ENCODE peak calls at places on chromosomes 2 and 18, in ten cellular contexts. One of them, this sample, is unnamed.

GRCh38 chr2:106833248-106833647 is 52.7 kb downstream of the ST6GAL2 start:
- DNase-seq in GM23338: no peak
- DNase-seq in HCT116: no peak
- DNase-seq in K562: no peak
- DNase-seq in sigmoid colon: no peak
- DNase-seq in endothelial cell of umbilical vein: no peak
- DNase-seq in vagina: no peak
- DNase-seq in transverse colon: no peak
- DNase-seq in SK-N-MC: no peak
- DNase-seq in stomach: no peak
- DNase-seq in this sample: no peak

GRCh38 chr18:57741273-57741672 is 61.8 kb downstream of the ATP8B1 start:
- DNase-seq in vagina: no peak
- DNase-seq in sigmoid colon: no peak
- DNase-seq in endothelial cell of umbilical vein: no peak
- DNase-seq in SK-N-MC: no peak
- DNase-seq in stomach: no peak
- DNase-seq in GM23338: no peak
- DNase-seq in K562: no peak
- DNase-seq in transverse colon: no peak
- DNase-seq in HCT116: no peak
- DNase-seq in this sample: no peak

GRCh38 chr2:138177693-138178092 is 213.4 kb downstream of the HNMT start:
- DNase-seq in endothelial cell of umbilical vein: no peak
- DNase-seq in vagina: no peak
- DNase-seq in HCT116: no peak
- DNase-seq in GM23338: no peak
- DNase-seq in K562: no peak
- DNase-seq in SK-N-MC: no peak
- DNase-seq in sigmoid colon: no peak
- DNase-seq in stomach: no peak
- DNase-seq in transverse colon: no peak
- DNase-seq in this sample: no peak

GRCh38 chr2:37656512-37657423 is 14.7 kb downstream of the CDC42EP3 start:
- DNase-seq in SK-N-MC: no peak
- DNase-seq in sigmoid colon: no peak
- DNase-seq in GM23338: peak; percentile 90
- DNase-seq in K562: no peak
- DNase-seq in vagina: no peak
- DNase-seq in stomach: no peak
- DNase-seq in transverse colon: no peak
- DNase-seq in HCT116: no peak
- DNase-seq in endothelial cell of umbilical vein: peak; percentile 87
- DNase-seq in this sample: no peak

GRCh38 chr18:51751901-51752300 is 554.4 kb upstream of the MEX3C start:
- DNase-seq in GM23338: no peak
- DNase-seq in transverse colon: no peak
- DNase-seq in sigmoid colon: no peak
- DNase-seq in SK-N-MC: no peak
- DNase-seq in vagina: no peak
- DNase-seq in endothelial cell of umbilical vein: no peak
- DNase-seq in K562: no peak
- DNase-seq in stomach: no peak
- DNase-seq in HCT116: no peak
- DNase-seq in this sample: no peak

GRCh38 chr2:186130678-186131511 is 355.2 kb upstream of the ZC3H15 start:
- DNase-seq in K562: no peak
- DNase-seq in HCT116: no peak
- DNase-seq in sigmoid colon: no peak
- DNase-seq in stomach: no peak
- DNase-seq in transverse colon: no peak
- DNase-seq in vagina: no peak
- DNase-seq in GM23338: peak; percentile 36
- DNase-seq in SK-N-MC: no peak
- DNase-seq in endothelial cell of umbilical vein: no peak
- DNase-seq in this sample: no peak

GRCh38 chr2:238116298-238117198 is 16.4 kb downstream of the ESPNL start:
- DNase-seq in HCT116: no peak
- DNase-seq in transverse colon: no peak
- DNase-seq in endothelial cell of umbilical vein: no peak
- DNase-seq in SK-N-MC: no peak
- DNase-seq in sigmoid colon: no peak
- DNase-seq in GM23338: no peak
- DNase-seq in vagina: no peak
- DNase-seq in stomach: no peak
- DNase-seq in K562: no peak
- DNase-seq in this sample: no peak

GRCh38 chr2:233007270-233007669 is 5.8 kb downstream of the NGEF start:
- DNase-seq in sigmoid colon: no peak
- DNase-seq in SK-N-MC: no peak
- DNase-seq in HCT116: no peak
- DNase-seq in vagina: no peak
- DNase-seq in GM23338: no peak
- DNase-seq in stomach: no peak
- DNase-seq in endothelial cell of umbilical vein: no peak
- DNase-seq in transverse colon: no peak
- DNase-seq in K562: no peak
- DNase-seq in this sample: no peak

GRCh38 chr2:128016620-128017019 is 11.2 kb downstream of the SAP130 start:
- DNase-seq in transverse colon: no peak
- DNase-seq in SK-N-MC: no peak
- DNase-seq in sigmoid colon: no peak
- DNase-seq in endothelial cell of umbilical vein: no peak
- DNase-seq in GM23338: no peak
- DNase-seq in stomach: no peak
- DNase-seq in vagina: no peak
- DNase-seq in HCT116: no peak
- DNase-seq in K562: no peak
- DNase-seq in this sample: no peak

GRCh38 chr2:186460465-186460864 is 25.6 kb upstream of the ZC3H15 start:
- DNase-seq in GM23338: peak; percentile 53
- DNase-seq in transverse colon: no peak
- DNase-seq in HCT116: no peak
- DNase-seq in stomach: no peak
- DNase-seq in sigmoid colon: no peak
- DNase-seq in SK-N-MC: no peak
- DNase-seq in endothelial cell of umbilical vein: peak; percentile 39
- DNase-seq in K562: no peak
- DNase-seq in vagina: no peak
- DNase-seq in this sample: no peak

GRCh38 chr2:224195954-224196571 is 157.0 kb upstream of the SERPINE2 start:
- DNase-seq in vagina: no peak
- DNase-seq in stomach: no peak
- DNase-seq in GM23338: no peak
- DNase-seq in endothelial cell of umbilical vein: no peak
- DNase-seq in K562: peak; percentile 10
- DNase-seq in sigmoid colon: peak; percentile 67
- DNase-seq in transverse colon: no peak
- DNase-seq in SK-N-MC: no peak
- DNase-seq in HCT116: no peak
- DNase-seq in this sample: no peak

GRCh38 chr18:10070581-10071000 is 156.8 kb downstream of the VAPA start:
- DNase-seq in SK-N-MC: no peak
- DNase-seq in GM23338: no peak
- DNase-seq in vagina: no peak
- DNase-seq in transverse colon: no peak
- DNase-seq in sigmoid colon: no peak
- DNase-seq in endothelial cell of umbilical vein: no peak
- DNase-seq in HCT116: no peak
- DNase-seq in K562: no peak
- DNase-seq in stomach: no peak
- DNase-seq in this sample: no peak

GRCh38 chr2:223262946-223263345 is 211.0 kb downstream of the KCNE4 start:
- DNase-seq in GM23338: peak; percentile 7
- DNase-seq in SK-N-MC: no peak
- DNase-seq in stomach: no peak
- DNase-seq in HCT116: peak; percentile 69
- DNase-seq in sigmoid colon: no peak
- DNase-seq in transverse colon: no peak
- DNase-seq in vagina: no peak
- DNase-seq in K562: no peak
- DNase-seq in endothelial cell of umbilical vein: no peak
- DNase-seq in this sample: no peak

GRCh38 chr2:26876260-26876659 is 28.3 kb downstream of the DPYSL5 start:
- DNase-seq in GM23338: no peak
- DNase-seq in stomach: no peak
- DNase-seq in K562: no peak
- DNase-seq in HCT116: no peak
- DNase-seq in SK-N-MC: no peak
- DNase-seq in sigmoid colon: no peak
- DNase-seq in vagina: no peak
- DNase-seq in endothelial cell of umbilical vein: no peak
- DNase-seq in transverse colon: no peak
- DNase-seq in this sample: no peak

GRCh38 chr2:17573085-17573805 is 32.7 kb downstream of the VSNL1 start:
- DNase-seq in vagina: no peak
- DNase-seq in SK-N-MC: no peak
- DNase-seq in transverse colon: no peak
- DNase-seq in K562: no peak
- DNase-seq in sigmoid colon: no peak
- DNase-seq in stomach: no peak
- DNase-seq in HCT116: no peak
- DNase-seq in GM23338: peak; percentile 43
- DNase-seq in endothelial cell of umbilical vein: no peak
- DNase-seq in this sample: no peak

GRCh38 chr2:96663177-96663576 is 20.6 kb downstream of the FER1L5 start:
- DNase-seq in HCT116: no peak
- DNase-seq in transverse colon: no peak
- DNase-seq in endothelial cell of umbilical vein: no peak
- DNase-seq in SK-N-MC: no peak
- DNase-seq in stomach: peak; percentile 46
- DNase-seq in sigmoid colon: no peak
- DNase-seq in vagina: no peak
- DNase-seq in K562: no peak
- DNase-seq in GM23338: no peak
- DNase-seq in this sample: no peak

GRCh38 chr2:96662360-96662759 is 19.8 kb downstream of the FER1L5 start:
- DNase-seq in K562: no peak
- DNase-seq in GM23338: no peak
- DNase-seq in sigmoid colon: no peak
- DNase-seq in vagina: no peak
- DNase-seq in stomach: no peak
- DNase-seq in transverse colon: no peak
- DNase-seq in SK-N-MC: no peak
- DNase-seq in endothelial cell of umbilical vein: no peak
- DNase-seq in HCT116: no peak
- DNase-seq in this sample: no peak

GRCh38 chr2:96663829-96664228 is 21.3 kb downstream of the FER1L5 start:
- DNase-seq in sigmoid colon: no peak
- DNase-seq in vagina: no peak
- DNase-seq in transverse colon: no peak
- DNase-seq in K562: no peak
- DNase-seq in endothelial cell of umbilical vein: no peak
- DNase-seq in stomach: peak; percentile 34
- DNase-seq in SK-N-MC: no peak
- DNase-seq in HCT116: no peak
- DNase-seq in GM23338: no peak
- DNase-seq in this sample: no peak

GRCh38 chr2:96664366-96664765 is 21.8 kb downstream of the FER1L5 start:
- DNase-seq in endothelial cell of umbilical vein: no peak
- DNase-seq in SK-N-MC: no peak
- DNase-seq in sigmoid colon: peak; percentile 7
- DNase-seq in GM23338: no peak
- DNase-seq in K562: no peak
- DNase-seq in HCT116: no peak
- DNase-seq in stomach: no peak
- DNase-seq in vagina: no peak
- DNase-seq in transverse colon: no peak
- DNase-seq in this sample: no peak

GRCh38 chr2:96665083-96665569 is 22.6 kb downstream of the FER1L5 start:
- DNase-seq in SK-N-MC: peak; percentile 32
- DNase-seq in transverse colon: no peak
- DNase-seq in GM23338: no peak
- DNase-seq in HCT116: peak; percentile 15
- DNase-seq in K562: no peak
- DNase-seq in endothelial cell of umbilical vein: peak; percentile 76
- DNase-seq in vagina: no peak
- DNase-seq in stomach: no peak
- DNase-seq in sigmoid colon: peak; percentile 66
- DNase-seq in this sample: peak; percentile 69
- TF ChIP-seq POLR2AphosphoS5 in SK-N-MC: peak; percentile 16
- TF ChIP-seq POLR2AphosphoS5 in transverse colon: no peak
- TF ChIP-seq POLR2AphosphoS5 in GM23338: no peak
- TF ChIP-seq POLR2AphosphoS5 in HCT116: no peak
- TF ChIP-seq POLR2AphosphoS5 in K562: no peak
- TF ChIP-seq POLR2AphosphoS5 in endothelial cell of umbilical vein: no peak
- TF ChIP-seq POLR2AphosphoS5 in vagina: peak; percentile 81
- TF ChIP-seq POLR2AphosphoS5 in stomach: no peak
- TF ChIP-seq POLR2AphosphoS5 in sigmoid colon: no peak
- TF ChIP-seq POLR2AphosphoS5 in this sample: peak; percentile 69

GRCh38 chr2:62234755-62235655 is 39.1 kb downstream of the B3GNT2 start:
- DNase-seq in K562: no peak
- DNase-seq in stomach: no peak
- DNase-seq in transverse colon: no peak
- DNase-seq in endothelial cell of umbilical vein: no peak
- DNase-seq in vagina: no peak
- DNase-seq in SK-N-MC: no peak
- DNase-seq in GM23338: no peak
- DNase-seq in sigmoid colon: no peak
- DNase-seq in HCT116: no peak
- DNase-seq in this sample: no peak
- H3K27ac ChIP-seq in K562: no peak overlapping the region
- H3K27ac ChIP-seq in stomach: no peak overlapping the region
- H3K27ac ChIP-seq in transverse colon: no peak overlapping the region
- H3K27ac ChIP-seq in endothelial cell of umbilical vein: no peak overlapping the region
- H3K27ac ChIP-seq in vagina: no peak overlapping the region
- H3K27ac ChIP-seq in SK-N-MC: no peak overlapping the region
- H3K27ac ChIP-seq in GM23338: no peak overlapping the region
- H3K27ac ChIP-seq in sigmoid colon: no peak overlapping the region
- H3K27ac ChIP-seq in HCT116: no peak overlapping the region
- H3K27ac ChIP-seq in this sample: no peak overlapping the region

DNA sequence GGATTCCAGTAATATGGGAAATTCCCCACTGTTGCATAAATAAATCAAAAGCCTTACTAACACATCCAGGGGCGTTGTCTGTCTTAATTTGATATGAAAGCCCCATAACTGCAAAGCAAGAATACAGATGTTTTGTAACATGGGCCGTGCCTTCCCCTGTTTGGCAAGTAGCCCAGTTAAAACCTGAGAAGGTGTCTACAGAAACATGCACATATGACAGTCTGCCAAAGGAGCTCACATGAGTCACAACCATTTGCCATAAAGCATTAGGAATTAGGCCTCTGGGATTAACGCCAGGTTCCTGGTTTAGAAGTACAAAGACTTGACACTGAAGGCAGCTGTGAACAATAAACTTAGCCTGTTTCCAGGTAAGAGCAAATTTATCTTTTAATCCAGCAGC is 43.1 kb upstream of the LONRF2 start:
- DNase-seq in vagina: no peak
- DNase-seq in SK-N-MC: no peak
- DNase-seq in sigmoid colon: no peak
- DNase-seq in transverse colon: no peak
- DNase-seq in K562: no peak
- DNase-seq in HCT116: peak; percentile 86
- DNase-seq in stomach: peak; percentile 44
- DNase-seq in endothelial cell of umbilical vein: no peak
- DNase-seq in GM23338: no peak
- DNase-seq in this sample: peak; percentile 52
- TF ChIP-seq POLR2AphosphoS5 in vagina: peak; percentile 48
- TF ChIP-seq POLR2AphosphoS5 in SK-N-MC: no peak
- TF ChIP-seq POLR2AphosphoS5 in sigmoid colon: no peak
- TF ChIP-seq POLR2AphosphoS5 in transverse colon: no peak
- TF ChIP-seq POLR2AphosphoS5 in K562: no peak
- TF ChIP-seq POLR2AphosphoS5 in HCT116: peak; percentile 67
- TF ChIP-seq POLR2AphosphoS5 in stomach: no peak
- TF ChIP-seq POLR2AphosphoS5 in endothelial cell of umbilical vein: no peak
- TF ChIP-seq POLR2AphosphoS5 in GM23338: no peak
- TF ChIP-seq POLR2AphosphoS5 in this sample: no peak

GRCh38 chr2:172969171-172969570 is 106.5 kb upstream of the MAP3K20 start:
- DNase-seq in SK-N-MC: no peak
- DNase-seq in GM23338: no peak
- DNase-seq in transverse colon: no peak
- DNase-seq in K562: no peak
- DNase-seq in stomach: no peak
- DNase-seq in sigmoid colon: no peak
- DNase-seq in vagina: no peak
- DNase-seq in endothelial cell of umbilical vein: no peak
- DNase-seq in HCT116: no peak
- DNase-seq in this sample: no peak
- H3K27ac ChIP-seq in SK-N-MC: no peak overlapping the region
- H3K27ac ChIP-seq in GM23338: no peak overlapping the region
- H3K27ac ChIP-seq in transverse colon: no peak overlapping the region
- H3K27ac ChIP-seq in K562: no peak overlapping the region
- H3K27ac ChIP-seq in stomach: no peak overlapping the region
- H3K27ac ChIP-seq in sigmoid colon: no peak overlapping the region
- H3K27ac ChIP-seq in vagina: no peak overlapping the region
- H3K27ac ChIP-seq in endothelial cell of umbilical vein: peak overlapping the region; percentile 62
- H3K27ac ChIP-seq in HCT116: no peak overlapping the region
- H3K27ac ChIP-seq in this sample: no peak overlapping the region